ENCODE peak calls at places on chromosomes 6 and 20, in seven cellular contexts. N is HepG2, G is fibroblast of lung, T is GM23248, S is endodermal cell, A is adipocyte, R is SK-N-MC. U is an unnamed sample.

GRCh38 chr6:16953905-16954304 is 147.9 kb upstream of the STMND1 start:
- DNase-seq in N (no peak), G (no peak), T (no peak), S (no peak), A (no peak), R (no peak), U (no peak)

GRCh38 chr20:51861726-51862466 is 59.6 kb upstream of the SALL4 start:
- DNase-seq in N (no peak), G (no peak), T (no peak), S (no peak), A (no peak), R (no peak), U (no peak)

GRCh38 chr20:41386502-41387427 is 20.1 kb upstream of the EMILIN3 start:
- DNase-seq in N (no peak), G (peak; percentile 62), T (peak; percentile 33), S (no peak), A (peak; percentile 73), R (peak; percentile 24), U (no peak)

GRCh38 chr20:458766-459165 is 3.6 kb downstream of the TBC1D20 start:
- DNase-seq in N (no peak), G (no peak), T (peak; percentile 35), S (no peak), A (no peak), R (no peak), U (no peak)

GRCh38 chr6:116444991-116445566 is 16.1 kb upstream of the CALHM6 start:
- DNase-seq in N (no peak), G (no peak), T (no peak), S (no peak), A (no peak), R (no peak), U (no peak)

GRCh38 chr20:61037498-61037897 is 214.6 kb upstream of the CDH4 start:
- DNase-seq in N (no peak), G (no peak), T (no peak), S (no peak), A (no peak), R (no peak), U (no peak)

GRCh38 chr20:41701596-41702350 is 83.6 kb upstream of the CHD6 start:
- DNase-seq in N (no peak), G (no peak), T (peak; percentile 61), S (peak; percentile 81), A (no peak), R (peak; percentile 22), U (no peak)

GRCh38 chr20:56956536-56956935 is 309.9 kb downstream of the BMP7 start:
- DNase-seq in N (no peak), G (no peak), T (no peak), S (no peak), A (no peak), R (no peak), U (no peak)

GRCh38 chr6:33410711-33411631 is at the start of gene PHF1:
- DNase-seq in N (no peak), G (peak; percentile 85), T (peak; percentile 90), S (no peak), A (peak; percentile 83), R (no peak), U (peak; percentile 46)

GRCh38 chr6:53112404-53112803 is 36.2 kb downstream of the GCM1 start:
- DNase-seq in N (peak; percentile 85), G (no peak), T (no peak), S (no peak), A (no peak), R (no peak), U (no peak)
- H3K9ac ChIP-seq in N (no peak overlapping the region), G (no peak overlapping the region), T (no peak overlapping the region), S (no peak overlapping the region), A (no peak overlapping the region), R (no peak overlapping the region), U (no peak overlapping the region)

GRCh38 chr6:155272353-155273222 is 8.8 kb downstream of the CLDN20 start:
- DNase-seq in N (no peak), G (peak; percentile 70), T (peak; percentile 34), S (no peak), A (peak; percentile 68), R (no peak), U (no peak)
- H3K9ac ChIP-seq in N (no peak overlapping the region), G (no peak overlapping the region), T (no peak overlapping the region), S (no peak overlapping the region), A (no peak overlapping the region), R (peak overlapping the region; percentile 46), U (peak overlapping the region; percentile 71)

GRCh38 chr6:46411798-46412197 is 79.5 kb downstream of the RCAN2 start:
- DNase-seq in N (no peak), G (no peak), T (no peak), S (no peak), A (no peak), R (no peak), U (no peak)
- H3K9ac ChIP-seq in N (no peak overlapping the region), G (no peak overlapping the region), T (no peak overlapping the region), S (no peak overlapping the region), A (no peak overlapping the region), R (no peak overlapping the region), U (no peak overlapping the region)

DNA sequence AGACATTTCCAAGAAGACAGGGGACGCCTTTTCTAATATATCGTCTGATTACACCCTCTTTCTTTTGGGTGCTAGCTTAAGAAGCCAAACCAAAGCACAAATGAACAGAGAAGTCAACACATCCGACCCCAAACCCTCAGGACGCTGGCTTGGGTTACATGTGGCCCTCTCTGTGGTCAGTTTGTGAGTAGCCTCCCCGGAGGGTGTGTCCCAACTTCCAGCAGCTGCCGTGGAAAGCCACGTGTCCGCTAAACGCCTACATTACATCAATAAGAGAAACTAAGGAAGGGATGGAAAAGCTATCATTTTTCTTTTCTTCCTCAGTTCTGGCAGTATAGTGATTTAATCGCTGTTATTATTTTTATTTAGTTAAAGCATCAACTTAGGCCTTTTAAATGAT is 487 bp upstream of the BMP6 start:
- DNase-seq in N (no peak), G (no peak), T (peak; percentile 38), S (no peak), A (no peak), R (no peak), U (no peak)
- H3K9ac ChIP-seq in N (no peak overlapping the region), G (no peak overlapping the region), T (peak overlapping the region; percentile 41), S (no peak overlapping the region), A (peak overlapping the region; percentile 35), R (no peak overlapping the region), U (peak overlapping the region; percentile 8)

GRCh38 chr6:52536424-52536916 is 40.4 kb downstream of the TRAM2 start:
- DNase-seq in N (no peak), G (no peak), T (no peak), S (no peak), A (no peak), R (no peak), U (no peak)
- H3K9ac ChIP-seq in N (no peak overlapping the region), G (no peak overlapping the region), T (no peak overlapping the region), S (no peak overlapping the region), A (no peak overlapping the region), R (no peak overlapping the region), U (no peak overlapping the region)

GRCh38 chr6:162526960-162527359 is 200.6 kb downstream of the PRKN start:
- DNase-seq in N (no peak), G (no peak), T (no peak), S (no peak), A (no peak), R (no peak), U (no peak)

GRCh38 chr6:162533009-162533400 is 194.6 kb downstream of the PRKN start:
- DNase-seq in N (no peak), G (no peak), T (no peak), S (no peak), A (no peak), R (no peak), U (no peak)

GRCh38 chr6:162528538-162528937 is 199.0 kb downstream of the PRKN start:
- DNase-seq in N (no peak), G (no peak), T (no peak), S (no peak), A (no peak), R (no peak), U (no peak)

GRCh38 chr6:162532283-162533008 is 195.1 kb downstream of the PRKN start:
- DNase-seq in N (no peak), G (no peak), T (no peak), S (no peak), A (no peak), R (no peak), U (no peak)
- H3K9ac ChIP-seq in N (no peak overlapping the region), G (no peak overlapping the region), T (no peak overlapping the region), S (no peak overlapping the region), A (no peak overlapping the region), R (no peak overlapping the region), U (no peak overlapping the region)

GRCh38 chr6:147507162-147508072 is 1.1 kb upstream of the SAMD5 start:
- DNase-seq in N (no peak), G (no peak), T (peak; percentile 37), S (peak; percentile 74), A (peak; percentile 66), R (no peak), U (peak; percentile 26)
- H3K9ac ChIP-seq in N (no peak overlapping the region), G (peak overlapping the region; percentile 59), T (no peak overlapping the region), S (peak overlapping the region; percentile 17), A (peak overlapping the region; percentile 25), R (peak overlapping the region; percentile 52), U (peak overlapping the region; percentile 84)

GRCh38 chr6:87926072-87926471 is 121.6 kb upstream of the SPACA1 start:
- DNase-seq in N (no peak), G (no peak), T (no peak), S (no peak), A (no peak), R (no peak), U (no peak)
- H3K9ac ChIP-seq in N (no peak overlapping the region), G (no peak overlapping the region), T (no peak overlapping the region), S (no peak overlapping the region), A (no peak overlapping the region), R (no peak overlapping the region), U (no peak overlapping the region)

GRCh38 chr6:43629104-43629504 is at the start of gene GTPBP2:
- DNase-seq in N (peak; percentile 99), G (peak; percentile 99), T (peak; percentile 100), S (peak; percentile 99), A (peak; percentile 100), R (peak; percentile 75), U (peak; percentile 100)

GRCh38 chr6:43629505-43630300 is 639 bp upstream of the GTPBP2 start:
- DNase-seq in N (peak; percentile 98), G (peak; percentile 99), T (peak; percentile 98), S (peak; percentile 97), A (peak; percentile 99), R (peak; percentile 95), U (peak; percentile 97)

GRCh38 chr6:43634702-43635303 is 837 bp upstream of the MAD2L1BP start:
- DNase-seq in N (no peak), G (no peak), T (no peak), S (no peak), A (no peak), R (no peak), U (no peak)

GRCh38 chr6:43628392-43629103 is 516 bp downstream of the GTPBP2 start:
- DNase-seq in N (peak; percentile 68), G (peak; percentile 50), T (peak; percentile 62), S (peak; percentile 87), A (peak; percentile 67), R (no peak), U (peak; percentile 32)

DNA sequence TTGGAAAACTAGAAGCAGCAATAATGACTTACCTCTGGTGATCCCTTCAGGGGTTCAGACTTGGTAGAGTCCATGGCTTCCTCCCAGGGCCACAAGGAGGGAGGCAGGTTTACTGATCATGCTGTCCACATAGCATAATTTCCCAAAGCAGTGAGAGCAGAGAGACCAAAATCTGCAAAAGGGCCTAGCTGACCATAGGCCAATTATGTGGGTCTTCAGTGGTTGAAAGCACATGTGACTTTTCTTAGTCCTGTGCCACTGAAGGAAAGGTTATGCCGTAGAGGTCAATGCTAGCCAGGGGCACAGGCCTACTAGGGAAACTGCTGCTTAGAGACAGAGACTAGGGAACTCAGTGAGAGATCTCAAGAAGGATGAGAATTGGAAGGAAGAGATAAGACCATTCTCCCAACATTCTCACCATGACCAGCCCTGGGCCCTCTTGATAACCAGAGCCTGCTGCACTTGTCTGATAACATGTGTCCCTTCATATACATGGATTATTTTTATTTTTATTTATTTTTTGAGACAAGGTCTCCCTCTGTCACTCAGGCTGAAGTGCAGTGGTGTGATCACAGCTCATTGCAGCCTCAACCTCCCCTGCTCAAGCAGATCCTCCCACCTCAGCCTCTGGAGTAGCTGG is 2.0 kb upstream of the GTPBP2 start:
- DNase-seq in N (no peak), G (no peak), T (no peak), S (no peak), A (no peak), R (no peak), U (no peak)
- H3K9ac ChIP-seq in N (no peak overlapping the region), G (no peak overlapping the region), T (no peak overlapping the region), S (no peak overlapping the region), A (no peak overlapping the region), R (no peak overlapping the region), U (no peak overlapping the region)